ENCODE peak calls at places on chromosomes 13 and 19, in five cellular contexts. One of them, this sample, is unnamed.

GRCh38 chr13:110023729-110024645 is 237.6 kb upstream of the IRS2 start:
- DNase-seq in adrenal gland: no peak
- DNase-seq in fibroblast of lung: peak; percentile 83
- DNase-seq in Peyer's patch: no peak
- DNase-seq in pancreas: peak; percentile 13
- DNase-seq in this sample: peak; percentile 45

GRCh38 chr19:1833540-1833939 is 14.7 kb downstream of the REXO1 start:
- DNase-seq in adrenal gland: peak; percentile 94
- DNase-seq in fibroblast of lung: no peak
- DNase-seq in pancreas: peak; percentile 39
- DNase-seq in Peyer's patch: no peak
- DNase-seq in this sample: no peak

GRCh38 chr13:27721681-27722080 is 70.6 kb upstream of the GSX1 start:
- DNase-seq in fibroblast of lung: no peak
- DNase-seq in adrenal gland: no peak
- DNase-seq in pancreas: no peak
- DNase-seq in Peyer's patch: no peak
- DNase-seq in this sample: no peak

GRCh38 chr13:19586904-19587634 is 25.7 kb upstream of the TPTE2 start:
- DNase-seq in Peyer's patch: peak; percentile 62
- DNase-seq in fibroblast of lung: peak; percentile 16
- DNase-seq in adrenal gland: no peak
- DNase-seq in pancreas: no peak
- DNase-seq in this sample: no peak

GRCh38 chr13:33455291-33455690 is 169.7 kb upstream of the STARD13 start:
- DNase-seq in pancreas: no peak
- DNase-seq in fibroblast of lung: no peak
- DNase-seq in Peyer's patch: no peak
- DNase-seq in adrenal gland: no peak
- DNase-seq in this sample: no peak

GRCh38 chr13:30736461-30736860 is 1.1 kb downstream of the ALOX5AP start:
- DNase-seq in fibroblast of lung: no peak
- DNase-seq in Peyer's patch: no peak
- DNase-seq in adrenal gland: no peak
- DNase-seq in pancreas: no peak
- DNase-seq in this sample: no peak

GRCh38 chr13:21399741-21400140 is 59.4 kb downstream of the ZDHHC20 start:
- DNase-seq in pancreas: no peak
- DNase-seq in adrenal gland: no peak
- DNase-seq in fibroblast of lung: no peak
- DNase-seq in Peyer's patch: no peak
- DNase-seq in this sample: no peak

GRCh38 chr13:79485451-79485850 is 4.5 kb downstream of the NDFIP2 start:
- DNase-seq in Peyer's patch: no peak
- DNase-seq in adrenal gland: no peak
- DNase-seq in fibroblast of lung: no peak
- DNase-seq in pancreas: no peak
- DNase-seq in this sample: no peak

GRCh38 chr13:72290962-72291681 is 424.1 kb upstream of the DACH1 start:
- DNase-seq in fibroblast of lung: peak; percentile 30
- DNase-seq in Peyer's patch: no peak
- DNase-seq in pancreas: no peak
- DNase-seq in adrenal gland: no peak
- DNase-seq in this sample: no peak

GRCh38 chr19:29311391-29311790 is 98.4 kb upstream of the UQCRFS1 start:
- DNase-seq in fibroblast of lung: no peak
- DNase-seq in Peyer's patch: no peak
- DNase-seq in pancreas: no peak
- DNase-seq in adrenal gland: no peak
- DNase-seq in this sample: no peak

GRCh38 chr13:33751151-33751550 is 66.8 kb upstream of the RFC3 start:
- DNase-seq in Peyer's patch: no peak
- DNase-seq in fibroblast of lung: peak; percentile 50
- DNase-seq in pancreas: no peak
- DNase-seq in adrenal gland: no peak
- DNase-seq in this sample: no peak

GRCh38 chr13:85828094-85828684 is 29.0 kb upstream of the SLITRK6 start:
- DNase-seq in pancreas: no peak
- DNase-seq in adrenal gland: no peak
- DNase-seq in Peyer's patch: no peak
- DNase-seq in fibroblast of lung: peak; percentile 52
- DNase-seq in this sample: no peak

GRCh38 chr13:30739646-30740642 is 4.6 kb downstream of the ALOX5AP start:
- DNase-seq in fibroblast of lung: peak; percentile 90
- DNase-seq in adrenal gland: no peak
- DNase-seq in pancreas: no peak
- DNase-seq in Peyer's patch: peak; percentile 29
- DNase-seq in this sample: no peak

GRCh38 chr13:43815204-43815603 is 28.4 kb upstream of the ENOX1 start:
- DNase-seq in fibroblast of lung: peak; percentile 51
- DNase-seq in Peyer's patch: no peak
- DNase-seq in adrenal gland: no peak
- DNase-seq in pancreas: no peak
- DNase-seq in this sample: no peak

GRCh38 chr19:4066682-4067395 is at the start of gene ZBTB7A:
- DNase-seq in adrenal gland: peak; percentile 95
- DNase-seq in fibroblast of lung: peak; percentile 76
- DNase-seq in pancreas: peak; percentile 85
- DNase-seq in Peyer's patch: peak; percentile 89
- DNase-seq in this sample: peak; percentile 87

GRCh38 chr13:79379274-79379673 is 26.8 kb downstream of the RBM26 start:
- DNase-seq in fibroblast of lung: no peak
- DNase-seq in Peyer's patch: no peak
- DNase-seq in pancreas: no peak
- DNase-seq in adrenal gland: no peak
- DNase-seq in this sample: no peak

GRCh38 chr13:37621811-37622361 is 23.3 kb upstream of the POSTN start:
- DNase-seq in adrenal gland: no peak
- DNase-seq in fibroblast of lung: peak; percentile 98
- DNase-seq in Peyer's patch: no peak
- DNase-seq in pancreas: peak; percentile 2
- DNase-seq in this sample: no peak

GRCh38 chr19:48415395-48415794 is 21.9 kb downstream of the GRIN2D start:
- DNase-seq in pancreas: peak; percentile 62
- DNase-seq in adrenal gland: peak; percentile 87
- DNase-seq in Peyer's patch: peak; percentile 72
- DNase-seq in fibroblast of lung: peak; percentile 51
- DNase-seq in this sample: peak; percentile 81

GRCh38 chr13:67106502-67107057 is 123.6 kb downstream of the PCDH9 start:
- DNase-seq in adrenal gland: no peak
- DNase-seq in Peyer's patch: no peak
- DNase-seq in pancreas: no peak
- DNase-seq in fibroblast of lung: no peak
- DNase-seq in this sample: no peak

GRCh38 chr19:53977991-53978731 is 13.3 kb upstream of the CACNG6 start:
- DNase-seq in adrenal gland: peak; percentile 62
- DNase-seq in pancreas: peak; percentile 27
- DNase-seq in Peyer's patch: no peak
- DNase-seq in fibroblast of lung: peak; percentile 69
- DNase-seq in this sample: peak; percentile 50

GRCh38 chr19:53980553-53981407 is 10.7 kb upstream of the CACNG6 start:
- DNase-seq in fibroblast of lung: peak; percentile 4
- DNase-seq in pancreas: no peak
- DNase-seq in Peyer's patch: no peak
- DNase-seq in adrenal gland: no peak
- DNase-seq in this sample: no peak

GRCh38 chr19:53977429-53977990 is 13.9 kb upstream of the CACNG6 start:
- DNase-seq in Peyer's patch: peak; percentile 59
- DNase-seq in adrenal gland: peak; percentile 84
- DNase-seq in fibroblast of lung: peak; percentile 76
- DNase-seq in pancreas: peak; percentile 70
- DNase-seq in this sample: peak; percentile 61

GRCh38 chr19:53981408-53981998 is 9.9 kb upstream of the CACNG6 start:
- DNase-seq in adrenal gland: no peak
- DNase-seq in pancreas: no peak
- DNase-seq in fibroblast of lung: no peak
- DNase-seq in Peyer's patch: no peak
- DNase-seq in this sample: no peak

GRCh38 chr19:53978975-53979801 is 12.2 kb upstream of the CACNG6 start:
- DNase-seq in Peyer's patch: no peak
- DNase-seq in fibroblast of lung: no peak
- DNase-seq in pancreas: no peak
- DNase-seq in adrenal gland: no peak
- DNase-seq in this sample: no peak
- H3K27me3 ChIP-seq in Peyer's patch: no peaks in the 10 kb centered on the region
- H3K27me3 ChIP-seq in fibroblast of lung: peaks cover 12% of the 10 kb centered on the region
- H3K27me3 ChIP-seq in pancreas: peaks cover 31% of the 10 kb centered on the region
- H3K27me3 ChIP-seq in adrenal gland: peaks cover 68% of the 10 kb centered on the region
- H3K27me3 ChIP-seq in this sample: peaks cover 93% of the 10 kb centered on the region

DNA sequence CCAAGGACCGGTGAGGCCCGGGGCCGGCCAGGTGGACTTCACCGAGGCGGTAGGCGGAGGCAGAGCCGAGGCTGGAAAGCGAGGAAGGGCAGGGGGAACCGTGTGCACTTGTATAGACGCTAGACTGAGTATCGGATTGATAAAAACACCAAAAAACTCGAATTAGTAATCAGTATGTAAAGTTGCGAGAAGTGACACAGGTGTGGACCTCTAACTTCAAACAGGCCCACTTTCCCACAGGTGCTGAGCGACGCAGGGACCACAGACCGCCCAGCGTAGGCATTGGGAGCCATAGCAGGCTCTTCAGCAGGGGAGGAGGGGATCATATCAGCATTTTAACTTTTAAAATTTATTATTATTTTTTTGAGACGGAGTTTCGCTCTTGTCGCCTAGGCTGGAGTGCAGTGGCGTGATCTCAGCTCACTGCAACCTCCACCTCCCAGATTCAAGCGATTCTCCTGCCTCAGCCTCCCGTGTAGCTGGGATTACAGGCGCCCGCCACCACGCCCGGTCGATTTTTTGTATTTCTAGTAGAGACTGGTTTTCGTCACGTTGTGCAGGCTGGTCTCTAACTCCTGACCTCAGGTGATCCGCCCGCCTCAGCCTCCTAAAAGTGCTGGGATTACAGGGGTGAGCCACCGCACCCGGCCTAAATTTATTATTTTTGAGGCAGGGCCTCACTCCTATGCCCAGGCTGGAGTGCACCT is 553 bp downstream of the VMAC start:
- DNase-seq in adrenal gland: no peak
- DNase-seq in fibroblast of lung: no peak
- DNase-seq in Peyer's patch: no peak
- DNase-seq in pancreas: no peak
- DNase-seq in this sample: no peak
- H3K27ac ChIP-seq in adrenal gland: no peak overlapping the region
- H3K27ac ChIP-seq in fibroblast of lung: peak overlapping the region; percentile 71
- H3K27ac ChIP-seq in Peyer's patch: peak overlapping the region; percentile 89
- H3K27ac ChIP-seq in pancreas: peak overlapping the region; percentile 50
- H3K27ac ChIP-seq in this sample: peak overlapping the region; percentile 97

GRCh38 chr19:33133438-33134031 is 1.6 kb downstream of the WDR88 start:
- DNase-seq in Peyer's patch: no peak
- DNase-seq in fibroblast of lung: peak; percentile 51
- DNase-seq in adrenal gland: peak; percentile 65
- DNase-seq in pancreas: peak; percentile 17
- DNase-seq in this sample: no peak
- TF ChIP-seq CTCF in Peyer's patch: no peak
- TF ChIP-seq CTCF in fibroblast of lung: no peak
- TF ChIP-seq CTCF in adrenal gland: no peak
- TF ChIP-seq CTCF in pancreas: no peak
- TF ChIP-seq CTCF in this sample: no peak

DNA sequence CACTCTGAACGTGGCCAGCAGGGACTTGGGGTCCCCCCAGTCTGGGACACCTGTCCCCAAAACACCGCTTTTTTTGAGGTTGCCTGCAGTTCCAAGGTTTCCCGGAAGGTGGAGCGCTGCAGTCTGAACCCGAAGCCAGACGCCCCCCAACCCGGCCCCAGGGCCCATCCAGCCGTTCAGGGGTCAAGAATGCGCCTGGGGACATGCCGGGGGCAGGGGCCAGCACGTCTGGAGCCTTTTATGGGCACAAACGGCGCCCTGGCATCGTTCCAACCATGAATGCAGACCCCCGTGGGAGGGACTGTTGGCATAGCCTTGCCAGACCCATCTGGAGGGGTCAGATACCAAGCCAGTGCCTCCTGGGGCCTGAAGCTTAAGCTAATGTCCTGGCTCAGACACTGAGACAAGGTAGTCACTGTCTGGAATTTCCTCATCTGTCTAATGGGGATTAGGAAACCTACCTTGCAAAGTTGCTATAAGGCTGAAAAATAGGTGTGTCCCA is 6.9 kb downstream of the S1PR5 start:
- DNase-seq in adrenal gland: no peak
- DNase-seq in Peyer's patch: peak; percentile 29
- DNase-seq in fibroblast of lung: no peak
- DNase-seq in pancreas: no peak
- DNase-seq in this sample: no peak
- H3K27me3 ChIP-seq in adrenal gland: peaks cover 29% of the 10 kb centered on the region
- H3K27me3 ChIP-seq in Peyer's patch: no peaks in the 10 kb centered on the region
- H3K27me3 ChIP-seq in fibroblast of lung: peaks cover 23% of the 10 kb centered on the region
- H3K27me3 ChIP-seq in pancreas: no peaks in the 10 kb centered on the region
- H3K27me3 ChIP-seq in this sample: peaks cover 63% of the 10 kb centered on the region

GRCh38 chr19:10007366-10007765 is 2.9 kb downstream of the COL5A3 start:
- DNase-seq in Peyer's patch: no peak
- DNase-seq in adrenal gland: no peak
- DNase-seq in pancreas: no peak
- DNase-seq in fibroblast of lung: no peak
- DNase-seq in this sample: peak; percentile 57
- H3K27ac ChIP-seq in Peyer's patch: peak overlapping the region; percentile 77
- H3K27ac ChIP-seq in adrenal gland: no peak overlapping the region
- H3K27ac ChIP-seq in pancreas: no peak overlapping the region
- H3K27ac ChIP-seq in fibroblast of lung: peak overlapping the region; percentile 83
- H3K27ac ChIP-seq in this sample: peak overlapping the region; percentile 87

GRCh38 chr19:45178262-45179062 is at the start of gene BLOC1S3:
- DNase-seq in Peyer's patch: peak; percentile 100
- DNase-seq in pancreas: peak; percentile 100
- DNase-seq in fibroblast of lung: peak; percentile 100
- DNase-seq in adrenal gland: peak; percentile 100
- DNase-seq in this sample: peak; percentile 100
- TF ChIP-seq CTCF in Peyer's patch: peak; percentile 49
- TF ChIP-seq CTCF in pancreas: peak; percentile 42
- TF ChIP-seq CTCF in fibroblast of lung: peak; percentile 34
- TF ChIP-seq CTCF in adrenal gland: no peak
- TF ChIP-seq CTCF in this sample: peak; percentile 54

DNA sequence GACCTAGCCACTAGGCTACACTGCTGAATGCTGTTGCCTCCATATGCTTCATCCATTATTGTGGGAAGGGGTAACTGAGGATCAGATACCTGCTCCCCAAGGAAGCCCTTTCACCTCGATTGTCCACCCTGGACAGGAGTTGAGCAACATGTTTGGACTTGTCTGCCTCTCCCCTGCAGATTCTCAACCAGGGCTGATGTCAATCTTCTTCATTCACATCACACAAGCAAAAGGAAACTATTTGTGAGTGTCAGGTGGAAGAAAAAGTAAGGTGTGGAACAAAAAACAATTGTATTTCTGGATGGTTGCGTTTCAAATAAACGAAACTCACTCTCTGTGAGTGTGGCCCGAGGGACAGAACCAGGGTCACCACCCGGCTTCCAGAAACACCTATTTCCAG is 29.5 kb upstream of the MUC16 start:
- DNase-seq in fibroblast of lung: no peak
- DNase-seq in Peyer's patch: no peak
- DNase-seq in adrenal gland: no peak
- DNase-seq in pancreas: no peak
- DNase-seq in this sample: no peak
- H3K27me3 ChIP-seq in fibroblast of lung: no peaks in the 10 kb centered on the region
- H3K27me3 ChIP-seq in Peyer's patch: no peaks in the 10 kb centered on the region
- H3K27me3 ChIP-seq in adrenal gland: no peaks in the 10 kb centered on the region
- H3K27me3 ChIP-seq in pancreas: no peaks in the 10 kb centered on the region
- H3K27me3 ChIP-seq in this sample: peaks cover 60% of the 10 kb centered on the region

This sample was measured in left ventricle myocardium inferior.